ENCODE peak calls at places on chromosomes 7 and 10, in four cellular contexts. S is stimulated activated CD4-positive, alpha-beta T cell treated with anti-CD3 and anti-CD28 coated beads, Interleukin-1b, Interleukin-23, amount 100 ng/mL, for 1 hour; G is amniotic stem cell; Y is progenitor cell of endocrine pancreas. P is an unnamed sample.

GRCh38 chr7:82211333-82211732 is 232.2 kb downstream of the CACNA2D1 start:
- DNase-seq in S (no peak), G (no peak), Y (no peak), P (no peak)

GRCh38 chr10:35025916-35026315 is 64.2 kb downstream of the CUL2 start:
- DNase-seq in S (no peak), G (peak), Y (no peak), P (no peak)

GRCh38 chr10:114850126-114850525 is 28.5 kb downstream of the FHIP2A start:
- DNase-seq in S (no peak), G (no peak), Y (no peak), P (no peak)

GRCh38 chr10:44703241-44704155 is 207.6 kb upstream of the TMEM72 start:
- DNase-seq in S (no peak), G (peak), Y (no peak), P (no peak)

GRCh38 chr10:4677296-4678021 is 148.5 kb upstream of the AKR1E2 start:
- DNase-seq in S (no peak), G (no peak), Y (no peak), P (no peak)

GRCh38 chr7:17501461-17502208 is 203.2 kb downstream of the AHR start:
- DNase-seq in S (no peak), G (no peak), Y (no peak), P (no peak)

GRCh38 chr10:102184606-102185005 is 32.4 kb downstream of the NOLC1 start:
- DNase-seq in S (no peak), G (no peak), Y (no peak), P (no peak)

GRCh38 chr7:38020134-38020533 is 99.7 kb downstream of the EPDR1 start:
- DNase-seq in S (no peak), G (no peak), Y (no peak), P (no peak)

GRCh38 chr7:142412551-142413193 is 154.8 kb upstream of the PRSS58 start:
- DNase-seq in S (peak), G (peak), Y (no peak), P (no peak)

GRCh38 chr7:47702096-47702495 is 120.2 kb upstream of the TNS3 start:
- DNase-seq in S (no peak), G (no peak), Y (no peak), P (no peak)

GRCh38 chr10:8193546-8193945 is 139.1 kb downstream of the GATA3 start:
- DNase-seq in S (no peak), G (no peak), Y (no peak), P (no peak)

GRCh38 chr10:99484626-99485581 is 47.8 kb upstream of the NKX2-3 start:
- DNase-seq in S (no peak), G (no peak), Y (no peak), P (no peak)

GRCh38 chr7:113087278-113087998 is 811 bp upstream of the GPR85 start:
- DNase-seq in S (no peak), G (peak), Y (no peak), P (no peak)

GRCh38 chr10:51266496-51266895 is 192.2 kb downstream of the PRKG1 start:
- DNase-seq in S (no peak), G (no peak), Y (no peak), P (no peak)